ENCODE peak calls at places on chromosomes 16 and 17, in six cellular contexts. R is H1, J is HCT116, K is GM12878, Z is SK-N-SH, C is K562. M is an unnamed sample.
A peak's percentile ranks its signal among the peaks of the same experiment; 100 is the strongest.

GRCh38 chr17:2289878-2290478 is 13.6 kb downstream of the SMG6 start:
- DNase-seq in J (no peak), K (no peak), R (no peak), Z (no peak), C (no peak), M (no peak)

GRCh38 chr17:75133001-75133400 is 1.5 kb upstream of the NT5C start:
- DNase-seq in Z (no peak), J (no peak), R (no peak), K (no peak), C (no peak), M (no peak)

GRCh38 chr16:14564881-14565687 is 65.0 kb downstream of the PARN start:
- DNase-seq in J (no peak), R (no peak), Z (no peak), K (no peak), C (no peak), M (peak; percentile 27)

GRCh38 chr16:30982548-30983288 is 2.3 kb upstream of the HSD3B7 start:
- DNase-seq in J (no peak), R (no peak), K (no peak), C (no peak), Z (no peak), M (no peak)

GRCh38 chr17:28033972-28034714 is 8.3 kb upstream of the NLK start:
- DNase-seq in R (no peak), Z (no peak), J (no peak), C (peak; percentile 74), K (no peak), M (no peak)

GRCh38 chr17:80474231-80474932 is 2.0 kb downstream of the NPTX1 start:
- DNase-seq in C (peak; percentile 40), R (no peak), Z (peak; percentile 79), K (no peak), J (peak; percentile 58), M (peak; percentile 79)

GRCh38 chr17:29590979-29591736 is 1.7 kb upstream of the GIT1 start:
- DNase-seq in Z (peak; percentile 83), J (peak; percentile 48), K (no peak), R (no peak), C (peak; percentile 74), M (no peak)

GRCh38 chr17:73267648-73268537 is 6.2 kb upstream of the CPSF4L start:
- DNase-seq in J (no peak), K (no peak), Z (no peak), C (no peak), R (no peak), M (peak; percentile 69)

GRCh38 chr17:50769884-50770283 is 2.6 kb upstream of the ANKRD40CL start:
- DNase-seq in Z (no peak), C (no peak), R (peak; percentile 28), J (no peak), K (no peak), M (no peak)

GRCh38 chr17:66855204-66855603 is 20.3 kb downstream of the CACNG5 start:
- DNase-seq in Z (no peak), C (peak; percentile 65), R (peak; percentile 98), J (no peak), K (no peak), M (peak; percentile 20)

GRCh38 chr17:7997186-7997585 is 5.2 kb upstream of the GUCY2D start:
- DNase-seq in J (peak; percentile 67), R (no peak), K (no peak), Z (no peak), C (peak; percentile 27), M (peak; percentile 63)

GRCh38 chr16:11133344-11133921 is 122.6 kb downstream of the SOCS1 start:
- DNase-seq in K (no peak), Z (no peak), C (peak; percentile 79), J (peak; percentile 79), R (no peak), M (peak; percentile 60)

GRCh38 chr16:67801889-67802288 is 4.5 kb downstream of the RANBP10 start:
- DNase-seq in Z (no peak), C (no peak), J (no peak), R (no peak), K (peak; percentile 57), M (no peak)

GRCh38 chr16:3150346-3151218 is 15.8 kb downstream of the ZNF213 start:
- DNase-seq in Z (peak; percentile 98), C (peak; percentile 97), R (peak; percentile 100), K (peak; percentile 95), J (peak; percentile 92), M (peak; percentile 97)

GRCh38 chr16:81693467-81694303 is 85.4 kb upstream of the PLCG2 start:
- DNase-seq in C (no peak), R (no peak), Z (no peak), J (no peak), K (no peak), M (no peak)

GRCh38 chr16:30485818-30486436 is 13.4 kb downstream of the ITGAL start:
- DNase-seq in C (no peak), Z (no peak), J (no peak), K (no peak), R (no peak), M (no peak)

GRCh38 chr17:2343421-2343820 is 6.1 kb downstream of the SGSM2 start:
- DNase-seq in R (no peak), Z (no peak), J (no peak), K (no peak), C (no peak), M (no peak)

GRCh38 chr17:76593338-76593737 is 7.7 kb upstream of the ST6GALNAC2 start:
- DNase-seq in C (no peak), R (no peak), J (peak; percentile 74), Z (no peak), K (no peak), M (no peak)

GRCh38 chr17:82449136-82449882 is 1.2 kb downstream of the CYBC1 start:
- DNase-seq in J (no peak), C (no peak), K (peak; percentile 65), Z (peak; percentile 52), R (no peak), M (no peak)

GRCh38 chr16:1076801-1077576 is 4.4 kb downstream of the SSTR5 start:
- DNase-seq in J (no peak), R (no peak), K (no peak), C (no peak), Z (no peak), M (no peak)

GRCh38 chr16:77409311-77409710 is 25.5 kb downstream of the ADAMTS18 start:
- DNase-seq in K (no peak), Z (peak; percentile 24), R (no peak), J (no peak), C (no peak), M (no peak)

GRCh38 chr16:14284930-14285541 is 213.9 kb downstream of the MRTFB start:
- DNase-seq in C (no peak), K (no peak), Z (no peak), R (no peak), J (peak; percentile 63), M (peak; percentile 86)

GRCh38 chr17:57902117-57902799 is 52.4 kb upstream of the MRPS23 start:
- DNase-seq in J (no peak), Z (no peak), R (no peak), C (no peak), K (peak; percentile 88), M (no peak)

GRCh38 chr16:84115919-84116719 is 623 bp downstream of the MBTPS1 start:
- DNase-seq in Z (no peak), R (no peak), K (no peak), C (peak; percentile 75), J (no peak), M (peak; percentile 72)
- TF ChIP-seq JUND in Z (no peak), R (no peak), K (no peak), C (no peak), J (no peak), M (no peak)

GRCh38 chr17:17186051-17186450 is 20.1 kb downstream of the PLD6 start:
- DNase-seq in J (no peak), K (no peak), Z (no peak), R (no peak), C (no peak), M (no peak)
- TF ChIP-seq JUND in J (no peak), K (no peak), Z (no peak), R (no peak), C (no peak), M (no peak)

GRCh38 chr16:58393138-58393504 is 850 bp downstream of the GINS3 start:
- DNase-seq in R (no peak), K (no peak), Z (peak; percentile 49), C (peak; percentile 47), J (no peak), M (no peak)
- TF ChIP-seq JUND in R (no peak), K (no peak), Z (no peak), C (no peak), J (no peak), M (no peak)

GRCh38 chr17:42097691-42098661 is at the start of gene ZNF385C:
- DNase-seq in Z (peak; percentile 78), J (no peak), K (no peak), R (peak; percentile 73), C (peak; percentile 52), M (peak; percentile 60)
- TF ChIP-seq JUND in Z (no peak), J (no peak), K (no peak), R (no peak), C (no peak), M (no peak)

GRCh38 chr16:78501744-78502143 is 402.3 kb downstream of the WWOX start:
- DNase-seq in R (no peak), J (no peak), K (no peak), C (no peak), Z (no peak), M (no peak)

GRCh38 chr16:78505544-78506371 is 406.3 kb downstream of the WWOX start:
- DNase-seq in R (peak; percentile 49), Z (no peak), J (no peak), K (no peak), C (peak; percentile 14), M (no peak)

GRCh38 chr16:78504391-78504945 is 405.0 kb downstream of the WWOX start:
- DNase-seq in R (no peak), Z (no peak), C (no peak), K (no peak), J (no peak), M (no peak)

GRCh38 chr16:78500659-78501226 is 401.3 kb downstream of the WWOX start:
- DNase-seq in Z (no peak), J (no peak), K (no peak), C (no peak), R (no peak), M (no peak)

GRCh38 chr16:78503501-78504110 is 404.2 kb downstream of the WWOX start:
- DNase-seq in J (peak; percentile 7), K (no peak), R (no peak), Z (peak; percentile 42), C (peak; percentile 52), M (peak; percentile 72)
- TF ChIP-seq JUND in J (no peak), K (no peak), R (no peak), Z (no peak), C (no peak), M (no peak)

GRCh38 chr16:72474511-72475123 is 302.7 kb upstream of the PMFBP1 start:
- DNase-seq in Z (no peak), J (peak; percentile 89), R (no peak), K (no peak), C (no peak), M (peak; percentile 56)
- TF ChIP-seq JUND in Z (peak; percentile 71), J (peak; percentile 89), R (no peak), K (no peak), C (no peak), M (no peak)